ENCODE peak calls at places on chromosomes 12 and 14, in five cellular contexts. One of them, this sample, is unnamed. For H3K36me3, the result is how much of the 10 kb centered on the place peaks cover.

GRCh38 chr12:112941528-112942335 is 3.5 kb downstream of the OAS3 start:
- DNase-seq in right lobe of liver: no peak
- DNase-seq in esophagus squamous epithelium: no peak
- DNase-seq in IMR-90: no peak
- DNase-seq in Peyer's patch: no peak
- DNase-seq in this sample: no peak

GRCh38 chr12:3996322-3996721 is 123.1 kb upstream of the PARP11 start:
- DNase-seq in Peyer's patch: no peak
- DNase-seq in IMR-90: no peak
- DNase-seq in right lobe of liver: no peak
- DNase-seq in esophagus squamous epithelium: no peak
- DNase-seq in this sample: no peak

GRCh38 chr12:2638273-2639019 is 156.3 kb upstream of the FKBP4 start:
- DNase-seq in IMR-90: no peak
- DNase-seq in Peyer's patch: no peak
- DNase-seq in esophagus squamous epithelium: no peak
- DNase-seq in right lobe of liver: no peak
- DNase-seq in this sample: no peak

GRCh38 chr14:76138758-76139723 is 12.7 kb upstream of the GPATCH2L start:
- DNase-seq in right lobe of liver: no peak
- DNase-seq in IMR-90: no peak
- DNase-seq in esophagus squamous epithelium: no peak
- DNase-seq in Peyer's patch: no peak
- DNase-seq in this sample: no peak

GRCh38 chr12:15868186-15868585 is 14.0 kb upstream of the STRAP start:
- DNase-seq in Peyer's patch: no peak
- DNase-seq in right lobe of liver: no peak
- DNase-seq in IMR-90: no peak
- DNase-seq in esophagus squamous epithelium: no peak
- DNase-seq in this sample: no peak

GRCh38 chr14:94372021-94372605 is 16.3 kb downstream of the SERPINA1 start:
- DNase-seq in Peyer's patch: no peak
- DNase-seq in esophagus squamous epithelium: no peak
- DNase-seq in IMR-90: no peak
- DNase-seq in right lobe of liver: peak
- DNase-seq in this sample: no peak

GRCh38 chr12:69254046-69254445 is 14.7 kb downstream of the CPSF6 start:
- DNase-seq in right lobe of liver: no peak
- DNase-seq in IMR-90: peak
- DNase-seq in esophagus squamous epithelium: no peak
- DNase-seq in Peyer's patch: no peak
- DNase-seq in this sample: no peak

GRCh38 chr14:50768693-50769092 is 62.3 kb downstream of the NIN start:
- DNase-seq in IMR-90: peak
- DNase-seq in right lobe of liver: no peak
- DNase-seq in esophagus squamous epithelium: no peak
- DNase-seq in Peyer's patch: no peak
- DNase-seq in this sample: no peak

GRCh38 chr14:75294649-75295033 is 16.0 kb downstream of the FOS start:
- DNase-seq in right lobe of liver: no peak
- DNase-seq in IMR-90: no peak
- DNase-seq in esophagus squamous epithelium: no peak
- DNase-seq in Peyer's patch: no peak
- DNase-seq in this sample: no peak

GRCh38 chr14:88470542-88471440 is 84.0 kb downstream of the PTPN21 start:
- DNase-seq in Peyer's patch: no peak
- DNase-seq in right lobe of liver: no peak
- DNase-seq in IMR-90: peak
- DNase-seq in esophagus squamous epithelium: no peak
- DNase-seq in this sample: no peak

GRCh38 chr12:52634266-52635056 is 16.1 kb upstream of the KRT73 start:
- DNase-seq in Peyer's patch: no peak
- DNase-seq in right lobe of liver: peak
- DNase-seq in IMR-90: no peak
- DNase-seq in esophagus squamous epithelium: no peak
- DNase-seq in this sample: no peak

GRCh38 chr12:64193931-64194330 is 28.2 kb downstream of the KICS2 start:
- DNase-seq in esophagus squamous epithelium: no peak
- DNase-seq in right lobe of liver: no peak
- DNase-seq in Peyer's patch: no peak
- DNase-seq in IMR-90: no peak
- DNase-seq in this sample: no peak

GRCh38 chr14:39315859-39316444 is 82.2 kb downstream of the MIA2 start:
- DNase-seq in right lobe of liver: no peak
- DNase-seq in IMR-90: no peak
- DNase-seq in esophagus squamous epithelium: no peak
- DNase-seq in Peyer's patch: no peak
- DNase-seq in this sample: no peak
- H3K36me3 ChIP-seq in right lobe of liver: under half
- H3K36me3 ChIP-seq in IMR-90: under half
- H3K36me3 ChIP-seq in esophagus squamous epithelium: under half
- H3K36me3 ChIP-seq in Peyer's patch: under half
- H3K36me3 ChIP-seq in this sample: under half

GRCh38 chr14:104677506-104678332 is 11.7 kb upstream of the INF2 start:
- DNase-seq in right lobe of liver: peak
- DNase-seq in esophagus squamous epithelium: no peak
- DNase-seq in Peyer's patch: peak
- DNase-seq in IMR-90: peak
- DNase-seq in this sample: peak
- TF ChIP-seq POLR2A in right lobe of liver: peak
- TF ChIP-seq POLR2A in esophagus squamous epithelium: peak
- TF ChIP-seq POLR2A in Peyer's patch: peak
- TF ChIP-seq POLR2A in IMR-90: peak
- TF ChIP-seq POLR2A in this sample: no peak

GRCh38 chr12:27651201-27651600 is 45.0 kb upstream of the REP15 start:
- DNase-seq in Peyer's patch: no peak
- DNase-seq in IMR-90: peak
- DNase-seq in esophagus squamous epithelium: no peak
- DNase-seq in right lobe of liver: no peak
- DNase-seq in this sample: no peak

GRCh38 chr12:27646149-27646548 is 50.1 kb upstream of the REP15 start:
- DNase-seq in Peyer's patch: no peak
- DNase-seq in IMR-90: no peak
- DNase-seq in esophagus squamous epithelium: no peak
- DNase-seq in right lobe of liver: no peak
- DNase-seq in this sample: no peak

GRCh38 chr12:27652174-27652763 is 44.0 kb upstream of the REP15 start:
- DNase-seq in right lobe of liver: no peak
- DNase-seq in esophagus squamous epithelium: no peak
- DNase-seq in IMR-90: peak
- DNase-seq in Peyer's patch: no peak
- DNase-seq in this sample: no peak

GRCh38 chr12:27653661-27654060 is 42.6 kb upstream of the REP15 start:
- DNase-seq in right lobe of liver: no peak
- DNase-seq in Peyer's patch: no peak
- DNase-seq in IMR-90: no peak
- DNase-seq in esophagus squamous epithelium: no peak
- DNase-seq in this sample: no peak

GRCh38 chr12:27650011-27650410 is 46.2 kb upstream of the REP15 start:
- DNase-seq in esophagus squamous epithelium: no peak
- DNase-seq in right lobe of liver: no peak
- DNase-seq in Peyer's patch: no peak
- DNase-seq in IMR-90: no peak
- DNase-seq in this sample: no peak
- H3K36me3 ChIP-seq in esophagus squamous epithelium: under half
- H3K36me3 ChIP-seq in right lobe of liver: under half
- H3K36me3 ChIP-seq in Peyer's patch: under half
- H3K36me3 ChIP-seq in IMR-90: under half
- H3K36me3 ChIP-seq in this sample: under half

GRCh38 chr14:103332143-103332919 is 1.7 kb upstream of the EIF5 start:
- DNase-seq in esophagus squamous epithelium: no peak
- DNase-seq in right lobe of liver: no peak
- DNase-seq in IMR-90: no peak
- DNase-seq in Peyer's patch: no peak
- DNase-seq in this sample: peak

GRCh38 chr14:103336191-103336590 is 2.2 kb downstream of the EIF5 start:
- DNase-seq in Peyer's patch: no peak
- DNase-seq in right lobe of liver: peak
- DNase-seq in IMR-90: no peak
- DNase-seq in esophagus squamous epithelium: no peak
- DNase-seq in this sample: no peak

GRCh38 chr14:103337794-103338193 is 3.8 kb downstream of the EIF5 start:
- DNase-seq in right lobe of liver: no peak
- DNase-seq in Peyer's patch: no peak
- DNase-seq in esophagus squamous epithelium: no peak
- DNase-seq in IMR-90: no peak
- DNase-seq in this sample: no peak

GRCh38 chr14:103333754-103334643 is at the start of gene EIF5:
- DNase-seq in IMR-90: peak
- DNase-seq in right lobe of liver: peak
- DNase-seq in Peyer's patch: peak
- DNase-seq in esophagus squamous epithelium: peak
- DNase-seq in this sample: peak

GRCh38 chr14:103334644-103335603 is 887 bp downstream of the EIF5 start:
- DNase-seq in right lobe of liver: peak
- DNase-seq in Peyer's patch: peak
- DNase-seq in esophagus squamous epithelium: peak
- DNase-seq in IMR-90: peak
- DNase-seq in this sample: peak
- TF ChIP-seq POLR2A in right lobe of liver: peak
- TF ChIP-seq POLR2A in Peyer's patch: peak
- TF ChIP-seq POLR2A in esophagus squamous epithelium: no peak
- TF ChIP-seq POLR2A in IMR-90: no peak
- TF ChIP-seq POLR2A in this sample: peak

GRCh38 chr14:101905614-101906013 is 58.8 kb upstream of the DYNC1H1 start:
- DNase-seq in Peyer's patch: no peak
- DNase-seq in right lobe of liver: no peak
- DNase-seq in esophagus squamous epithelium: no peak
- DNase-seq in IMR-90: no peak
- DNase-seq in this sample: no peak
- H3K36me3 ChIP-seq in Peyer's patch: under half
- H3K36me3 ChIP-seq in right lobe of liver: under half
- H3K36me3 ChIP-seq in esophagus squamous epithelium: half or more
- H3K36me3 ChIP-seq in IMR-90: half or more
- H3K36me3 ChIP-seq in this sample: half or more

GRCh38 chr14:90273532-90273931 is 17.2 kb downstream of the PSMC1 start:
- DNase-seq in Peyer's patch: no peak
- DNase-seq in IMR-90: no peak
- DNase-seq in right lobe of liver: no peak
- DNase-seq in esophagus squamous epithelium: no peak
- DNase-seq in this sample: no peak
- TF ChIP-seq POLR2A in Peyer's patch: no peak
- TF ChIP-seq POLR2A in IMR-90: no peak
- TF ChIP-seq POLR2A in right lobe of liver: no peak
- TF ChIP-seq POLR2A in esophagus squamous epithelium: no peak
- TF ChIP-seq POLR2A in this sample: no peak

GRCh38 chr14:102207831-102208365 is 68.2 kb downstream of the WDR20 start:
- DNase-seq in IMR-90: no peak
- DNase-seq in esophagus squamous epithelium: no peak
- DNase-seq in right lobe of liver: no peak
- DNase-seq in Peyer's patch: peak
- DNase-seq in this sample: no peak
- H3K36me3 ChIP-seq in IMR-90: under half
- H3K36me3 ChIP-seq in esophagus squamous epithelium: under half
- H3K36me3 ChIP-seq in right lobe of liver: under half
- H3K36me3 ChIP-seq in Peyer's patch: under half
- H3K36me3 ChIP-seq in this sample: half or more

GRCh38 chr12:47079365-47079893 is at the start of gene PCED1B:
- DNase-seq in IMR-90: peak
- DNase-seq in Peyer's patch: peak
- DNase-seq in right lobe of liver: peak
- DNase-seq in esophagus squamous epithelium: peak
- DNase-seq in this sample: peak
- TF ChIP-seq POLR2A in IMR-90: no peak
- TF ChIP-seq POLR2A in Peyer's patch: no peak
- TF ChIP-seq POLR2A in right lobe of liver: no peak
- TF ChIP-seq POLR2A in esophagus squamous epithelium: no peak
- TF ChIP-seq POLR2A in this sample: no peak

GRCh38 chr12:121404734-121405133 is 4.8 kb downstream of the RNF34 start:
- DNase-seq in esophagus squamous epithelium: no peak
- DNase-seq in Peyer's patch: no peak
- DNase-seq in IMR-90: no peak
- DNase-seq in right lobe of liver: no peak
- DNase-seq in this sample: no peak
- H3K36me3 ChIP-seq in esophagus squamous epithelium: under half
- H3K36me3 ChIP-seq in Peyer's patch: under half
- H3K36me3 ChIP-seq in IMR-90: under half
- H3K36me3 ChIP-seq in right lobe of liver: under half
- H3K36me3 ChIP-seq in this sample: under half

GRCh38 chr14:32201196-32201815 is 539 bp upstream of the RNU6-7 start:
- DNase-seq in esophagus squamous epithelium: peak
- DNase-seq in Peyer's patch: peak
- DNase-seq in IMR-90: peak
- DNase-seq in right lobe of liver: peak
- DNase-seq in this sample: peak
- TF ChIP-seq POLR2A in esophagus squamous epithelium: no peak
- TF ChIP-seq POLR2A in Peyer's patch: peak
- TF ChIP-seq POLR2A in IMR-90: no peak
- TF ChIP-seq POLR2A in right lobe of liver: peak
- TF ChIP-seq POLR2A in this sample: no peak